ENCODE peak calls at places on chromosomes 6 and 20, in six cellular contexts. W is IMR-90, N is H1, U is H9, X is neuronal stem cell, E is trophoblast cell. D is an unnamed sample.

GRCh38 chr20:16701296-16701695 is 28.5 kb upstream of the SNRPB2 start:
- DNase-seq in U (peak), W (no peak), N (no peak), X (no peak), E (peak), D (no peak)

GRCh38 chr6:148440877-148441453 is 98.3 kb downstream of the SASH1 start:
- DNase-seq in E (peak), X (no peak), W (peak), N (peak), U (no peak), D (peak)

GRCh38 chr6:85561750-85562357 is 31.8 kb downstream of the SNX14 start:
- DNase-seq in N (no peak), W (peak), X (no peak), E (no peak), U (no peak), D (no peak)

GRCh38 chr6:28880894-28881780 is 42.6 kb downstream of the TRIM27 start:
- DNase-seq in N (peak), U (peak), E (peak), W (peak), X (peak), D (peak)

GRCh38 chr6:104525677-104526322 is 333.9 kb downstream of the HACE1 start:
- DNase-seq in E (peak), U (peak), W (peak), N (peak), X (peak), D (peak)

GRCh38 chr6:140546640-140547039 is 1172.2 kb upstream of the CITED2 start:
- DNase-seq in W (peak), E (no peak), U (no peak), N (no peak), X (no peak), D (peak)

GRCh38 chr20:11581271-11581670 is 336.4 kb upstream of the BTBD3 start:
- DNase-seq in U (peak), W (no peak), E (no peak), N (no peak), X (no peak), D (no peak)

GRCh38 chr6:56314683-56315523 is 67.5 kb upstream of the COL21A1 start:
- DNase-seq in W (peak), X (peak), U (peak), E (peak), N (peak), D (peak)

GRCh38 chr6:158402184-158402583 is 89.9 kb downstream of the TULP4 start:
- DNase-seq in W (no peak), U (no peak), N (no peak), X (no peak), E (no peak), D (no peak)

GRCh38 chr6:56693246-56693607 is 50.5 kb upstream of the DST start:
- DNase-seq in U (no peak), X (no peak), E (peak), W (peak), N (no peak), D (peak)

GRCh38 chr6:137811121-137811911 is 55.7 kb upstream of the TNFAIP3 start:
- DNase-seq in W (peak), U (no peak), E (peak), X (no peak), N (no peak), D (peak)

GRCh38 chr6:137197684-137198645 is 21.2 kb downstream of the IFNGR1 start:
- DNase-seq in N (no peak), U (no peak), W (no peak), X (no peak), E (peak), D (no peak)

GRCh38 chr20:56859751-56860366 is 230.8 kb downstream of the TFAP2C start:
- DNase-seq in W (no peak), U (peak), N (peak), E (peak), X (no peak), D (peak)

GRCh38 chr6:135876048-135876447 is 24.5 kb downstream of the PDE7B start:
- DNase-seq in W (no peak), E (no peak), N (no peak), U (peak), X (no peak), D (no peak)

GRCh38 chr6:52087498-52087999 is at the start of gene PKHD1:
- DNase-seq in N (no peak), W (peak), X (no peak), E (peak), U (no peak), D (no peak)

GRCh38 chr20:49508435-49509199 is 26.1 kb upstream of the KCNB1 start:
- DNase-seq in U (peak), W (peak), N (no peak), X (peak), E (peak), D (peak)

GRCh38 chr6:166714581-166714980 is 87.5 kb upstream of the RPS6KA2 start:
- DNase-seq in W (no peak), E (peak), U (no peak), X (no peak), N (no peak), D (no peak)

GRCh38 chr6:113169484-113169883 is 687.7 kb upstream of the MARCKS start:
- DNase-seq in U (no peak), W (peak), N (no peak), X (no peak), E (no peak), D (peak)

GRCh38 chr6:105424177-105424783 is 21.4 kb upstream of the PREP start:
- DNase-seq in X (peak), N (peak), W (peak), U (peak), E (peak), D (peak)

GRCh38 chr6:28281288-28282064 is at the start of gene PGBD1:
- DNase-seq in E (peak), W (peak), X (peak), U (peak), N (peak), D (peak)

GRCh38 chr6:311679-312220 is 19.5 kb downstream of the DUSP22 start:
- DNase-seq in X (no peak), W (no peak), E (peak), U (no peak), N (no peak), D (no peak)

GRCh38 chr20:12113468-12114371 is 196.0 kb downstream of the BTBD3 start:
- DNase-seq in N (no peak), X (no peak), E (no peak), U (no peak), W (no peak), D (peak)

GRCh38 chr6:3884007-3884745 is 35.0 kb downstream of the FAM50B start:
- DNase-seq in W (peak), N (no peak), X (no peak), E (peak), U (no peak), D (peak)

GRCh38 chr6:11232968-11233626 is 629 bp upstream of the NEDD9 start:
- DNase-seq in U (peak), E (peak), N (peak), W (peak), X (peak), D (no peak)

GRCh38 chr6:158539363-158539762 is 20.5 kb upstream of the TMEM181 start:
- DNase-seq in X (no peak), E (no peak), W (no peak), U (peak), N (no peak), D (no peak)

GRCh38 chr20:63980806-63981728 is at the start of gene PRPF6:
- DNase-seq in E (peak), X (peak), U (peak), N (peak), W (peak), D (peak)
- H4K8ac ChIP-seq in E (peak), X (peak), U (no peak), N (peak), W (peak), D (peak)

DNA sequence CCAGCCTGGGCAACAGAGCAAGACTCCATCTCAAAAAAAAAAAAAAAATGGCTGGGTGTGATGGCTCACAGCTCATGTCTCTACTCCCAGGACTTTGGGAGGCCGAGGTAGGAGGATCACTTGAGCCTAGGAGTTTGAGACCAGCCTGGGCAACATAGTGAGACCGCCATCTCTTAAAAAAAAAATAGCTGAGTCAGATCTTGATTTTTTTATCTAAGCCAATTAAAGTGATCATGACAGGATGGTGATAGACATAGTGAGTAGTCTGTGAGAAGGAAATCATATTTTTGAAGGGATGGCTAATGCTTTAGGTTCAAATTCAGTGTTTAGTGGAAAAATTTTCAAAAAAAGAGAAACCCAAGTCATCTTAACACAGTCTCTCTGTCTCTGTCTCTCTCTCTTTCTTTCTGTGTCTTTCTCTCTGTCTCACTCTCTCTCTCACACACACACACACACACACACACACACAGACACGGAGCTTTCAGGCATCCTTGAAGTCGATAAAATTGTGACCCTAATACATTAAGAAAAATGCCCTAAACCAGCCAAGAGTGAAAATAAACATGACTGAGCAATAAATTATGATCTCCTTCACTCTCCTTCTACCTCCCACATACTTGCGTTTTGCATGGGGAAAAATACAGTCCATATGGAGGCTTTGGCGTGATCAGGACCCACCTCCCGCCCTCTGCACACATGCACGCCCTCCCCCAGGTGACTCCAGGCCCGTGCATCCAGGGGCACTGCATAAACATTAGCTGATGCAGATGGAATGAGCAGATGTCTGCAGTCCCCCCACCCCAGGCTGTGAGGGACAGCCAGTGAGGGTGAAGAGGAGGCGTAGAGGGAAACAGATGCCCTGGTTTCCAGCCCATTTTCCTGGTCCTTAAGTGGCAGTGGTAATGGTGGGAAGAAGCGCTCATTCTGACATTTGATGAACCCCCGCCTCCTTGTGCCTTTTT is 114.4 kb upstream of the JARID2 start:
- DNase-seq in W (peak), N (no peak), E (no peak), X (no peak), U (no peak), D (peak)
- H2AFZ ChIP-seq in W (peak), N (no peak), E (no peak), X (no peak), U (no peak), D (no peak)

DNA sequence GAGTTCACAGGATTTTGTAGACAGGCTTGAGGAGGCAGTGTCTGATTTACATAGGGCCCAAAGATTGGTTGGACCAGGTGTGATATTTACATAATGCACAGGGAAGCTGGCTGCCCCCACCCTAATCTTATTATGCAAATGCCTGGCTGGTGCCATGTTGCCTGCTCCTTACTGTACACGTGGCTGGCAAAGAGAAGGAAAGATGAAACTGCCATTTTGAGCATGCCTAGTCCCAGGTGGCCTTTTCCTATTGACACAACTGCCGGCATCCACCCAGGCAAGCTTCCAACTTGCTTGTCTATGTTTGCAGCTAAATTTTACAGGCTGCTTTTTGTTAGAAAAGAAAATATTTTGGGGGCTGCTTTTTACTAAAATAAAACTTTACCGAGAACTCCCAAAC is 174.6 kb downstream of the LMBRD1 start:
- DNase-seq in U (no peak), E (no peak), W (no peak), X (no peak), N (no peak), D (no peak)
- H4K8ac ChIP-seq in U (no peak), E (no peak), W (no peak), X (no peak), N (no peak), D (no peak)

GRCh38 chr20:33443006-33443511 is 504 bp downstream of the SNTA1 start:
- DNase-seq in W (no peak), U (no peak), N (no peak), E (peak), X (no peak), D (peak)
- H2AFZ ChIP-seq in W (peak), U (no peak), N (peak), E (peak), X (peak), D (peak)

DNA sequence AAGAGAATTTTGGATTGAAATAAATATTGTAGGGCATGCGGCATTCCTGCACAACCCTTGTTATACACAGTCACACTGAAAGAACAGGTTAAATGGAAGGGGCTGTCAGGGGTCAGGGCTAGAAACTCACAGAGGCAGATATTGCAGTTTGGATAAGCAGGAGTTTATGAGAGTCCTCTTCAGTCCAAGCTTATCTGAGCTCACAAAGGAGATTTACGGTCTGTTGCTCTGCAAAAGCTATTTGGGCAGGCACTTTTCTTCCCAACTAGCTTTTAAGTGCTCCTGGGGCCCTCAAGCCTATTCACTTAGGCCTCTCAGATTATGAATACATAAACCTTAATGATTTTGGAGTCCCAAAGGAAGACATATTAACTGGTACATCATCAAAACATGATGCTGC is 156.2 kb downstream of the SOX4 start:
- DNase-seq in U (no peak), N (no peak), E (no peak), X (no peak), W (no peak), D (no peak)
- H4K8ac ChIP-seq in U (no peak), N (no peak), E (no peak), X (no peak), W (no peak), D (no peak)

GRCh38 chr20:44866703-44867335 is 18.7 kb upstream of the YWHAB start:
- DNase-seq in N (no peak), U (no peak), X (no peak), W (no peak), E (no peak), D (no peak)
- H2AFZ ChIP-seq in N (no peak), U (no peak), X (no peak), W (no peak), E (no peak), D (no peak)

DNA sequence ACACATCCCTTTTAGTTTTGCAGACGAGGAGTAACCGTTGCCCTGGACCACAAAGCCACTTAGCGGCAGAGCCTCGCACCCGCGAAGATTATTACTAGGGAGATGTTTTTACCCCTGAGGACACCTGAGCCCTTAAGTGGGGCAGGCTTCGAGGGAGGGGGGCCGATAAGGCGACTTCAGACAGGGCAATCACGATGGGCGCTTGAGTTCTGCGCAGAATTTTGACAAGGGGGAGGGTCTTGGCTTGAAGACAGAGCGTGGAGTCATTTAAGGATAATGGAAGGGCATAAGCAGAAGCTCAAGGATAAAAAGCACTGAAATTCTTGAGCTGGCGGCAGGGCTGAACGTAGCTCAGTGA is 629 bp upstream of the TTK start:
- DNase-seq in U (peak), N (peak), E (peak), W (no peak), X (no peak), D (no peak)
- H4K8ac ChIP-seq in U (no peak), N (peak), E (peak), W (peak), X (no peak), D (peak)

D was measured in mesenchymal stem cell.